ENCODE peak calls at places on chromosome 18, in seven cellular contexts. One of them, this sample, is unnamed. For H3K4me1 and H3K36me3, the result is how much of the 10 kb centered on the place peaks cover.

GRCh38 chr18:63016270-63016669 is 300.9 kb downstream of the PHLPP1 start:
- DNase-seq in neural progenitor cell: peak
- DNase-seq in gastrocnemius medialis: peak
- DNase-seq in GM23248: peak
- DNase-seq in adrenal gland: peak
- DNase-seq in effector memory CD4-positive, alpha-beta T cell: no peak
- DNase-seq in left ventricle myocardium inferior: no peak
- DNase-seq in this sample: peak

GRCh38 chr18:10131036-10131774 is 217.4 kb downstream of the VAPA start:
- DNase-seq in left ventricle myocardium inferior: no peak
- DNase-seq in neural progenitor cell: peak
- DNase-seq in gastrocnemius medialis: no peak
- DNase-seq in effector memory CD4-positive, alpha-beta T cell: no peak
- DNase-seq in GM23248: no peak
- DNase-seq in adrenal gland: no peak
- DNase-seq in this sample: no peak

GRCh38 chr18:9401166-9401565 is 66.6 kb downstream of the TWSG1 start:
- DNase-seq in effector memory CD4-positive, alpha-beta T cell: no peak
- DNase-seq in left ventricle myocardium inferior: no peak
- DNase-seq in adrenal gland: no peak
- DNase-seq in gastrocnemius medialis: no peak
- DNase-seq in GM23248: no peak
- DNase-seq in neural progenitor cell: no peak
- DNase-seq in this sample: no peak

GRCh38 chr18:13321923-13322322 is 103.4 kb downstream of the LDLRAD4 start:
- DNase-seq in GM23248: peak
- DNase-seq in left ventricle myocardium inferior: no peak
- DNase-seq in neural progenitor cell: no peak
- DNase-seq in adrenal gland: no peak
- DNase-seq in effector memory CD4-positive, alpha-beta T cell: no peak
- DNase-seq in gastrocnemius medialis: no peak
- DNase-seq in this sample: no peak

GRCh38 chr18:6367208-6367607 is 47.5 kb downstream of the L3MBTL4 start:
- DNase-seq in left ventricle myocardium inferior: no peak
- DNase-seq in neural progenitor cell: no peak
- DNase-seq in effector memory CD4-positive, alpha-beta T cell: no peak
- DNase-seq in GM23248: no peak
- DNase-seq in gastrocnemius medialis: no peak
- DNase-seq in adrenal gland: no peak
- DNase-seq in this sample: no peak

GRCh38 chr18:64810354-64810753 is 661.5 kb upstream of the LINC00305 start:
- DNase-seq in gastrocnemius medialis: no peak
- DNase-seq in neural progenitor cell: no peak
- DNase-seq in GM23248: no peak
- DNase-seq in effector memory CD4-positive, alpha-beta T cell: no peak
- DNase-seq in adrenal gland: no peak
- DNase-seq in left ventricle myocardium inferior: no peak
- DNase-seq in this sample: no peak

GRCh38 chr18:63158676-63159291 is 160.8 kb downstream of the BCL2 start:
- DNase-seq in adrenal gland: no peak
- DNase-seq in GM23248: no peak
- DNase-seq in effector memory CD4-positive, alpha-beta T cell: no peak
- DNase-seq in neural progenitor cell: no peak
- DNase-seq in left ventricle myocardium inferior: no peak
- DNase-seq in gastrocnemius medialis: no peak
- DNase-seq in this sample: no peak

GRCh38 chr18:43869451-43870008 is 592.2 kb upstream of the SYT4 start:
- DNase-seq in GM23248: peak
- DNase-seq in left ventricle myocardium inferior: no peak
- DNase-seq in neural progenitor cell: no peak
- DNase-seq in effector memory CD4-positive, alpha-beta T cell: no peak
- DNase-seq in adrenal gland: no peak
- DNase-seq in gastrocnemius medialis: no peak
- DNase-seq in this sample: no peak

GRCh38 chr18:35635171-35635570 is 53.6 kb downstream of the GALNT1 start:
- DNase-seq in left ventricle myocardium inferior: no peak
- DNase-seq in GM23248: peak
- DNase-seq in effector memory CD4-positive, alpha-beta T cell: no peak
- DNase-seq in gastrocnemius medialis: peak
- DNase-seq in adrenal gland: no peak
- DNase-seq in neural progenitor cell: no peak
- DNase-seq in this sample: no peak

GRCh38 chr18:58379443-58379842 is 249.4 kb downstream of the ALPK2 start:
- DNase-seq in left ventricle myocardium inferior: no peak
- DNase-seq in effector memory CD4-positive, alpha-beta T cell: no peak
- DNase-seq in GM23248: no peak
- DNase-seq in gastrocnemius medialis: no peak
- DNase-seq in neural progenitor cell: no peak
- DNase-seq in adrenal gland: no peak
- DNase-seq in this sample: no peak

GRCh38 chr18:9673296-9674251 is 34.5 kb upstream of the RAB31 start:
- DNase-seq in left ventricle myocardium inferior: no peak
- DNase-seq in effector memory CD4-positive, alpha-beta T cell: no peak
- DNase-seq in adrenal gland: peak
- DNase-seq in GM23248: peak
- DNase-seq in gastrocnemius medialis: no peak
- DNase-seq in neural progenitor cell: peak
- DNase-seq in this sample: peak

DNA sequence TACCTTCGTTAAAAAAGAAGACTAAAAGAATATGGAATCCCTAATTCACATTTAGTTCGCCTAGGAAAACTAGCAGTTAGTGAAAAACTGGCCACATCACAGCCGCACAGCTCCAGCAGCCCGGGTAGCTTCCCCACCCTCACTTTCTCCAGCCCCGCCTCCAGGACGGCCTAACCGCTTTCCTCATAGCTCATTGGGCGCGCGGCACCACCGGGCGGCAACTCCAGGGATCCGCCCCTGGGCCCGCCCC is 193 bp upstream of the MIB1 start:
- DNase-seq in GM23248: peak
- DNase-seq in gastrocnemius medialis: peak
- DNase-seq in left ventricle myocardium inferior: peak
- DNase-seq in effector memory CD4-positive, alpha-beta T cell: peak
- DNase-seq in neural progenitor cell: no peak
- DNase-seq in adrenal gland: peak
- DNase-seq in this sample: peak
- H3K4me1 ChIP-seq in GM23248: under half
- H3K4me1 ChIP-seq in gastrocnemius medialis: under half
- H3K4me1 ChIP-seq in left ventricle myocardium inferior: under half
- H3K4me1 ChIP-seq in effector memory CD4-positive, alpha-beta T cell: under half
- H3K4me1 ChIP-seq in neural progenitor cell: under half
- H3K4me1 ChIP-seq in adrenal gland: under half
- H3K4me1 ChIP-seq in this sample: under half

GRCh38 chr18:79537758-79538157 is 141.8 kb upstream of the CTDP1 start:
- DNase-seq in gastrocnemius medialis: no peak
- DNase-seq in left ventricle myocardium inferior: no peak
- DNase-seq in effector memory CD4-positive, alpha-beta T cell: no peak
- DNase-seq in neural progenitor cell: no peak
- DNase-seq in GM23248: no peak
- DNase-seq in adrenal gland: no peak
- DNase-seq in this sample: no peak

GRCh38 chr18:79540914-79541301 is 138.7 kb upstream of the CTDP1 start:
- DNase-seq in GM23248: no peak
- DNase-seq in left ventricle myocardium inferior: no peak
- DNase-seq in effector memory CD4-positive, alpha-beta T cell: no peak
- DNase-seq in gastrocnemius medialis: no peak
- DNase-seq in adrenal gland: no peak
- DNase-seq in neural progenitor cell: no peak
- DNase-seq in this sample: no peak

GRCh38 chr18:79542213-79542612 is 137.4 kb upstream of the CTDP1 start:
- DNase-seq in left ventricle myocardium inferior: no peak
- DNase-seq in neural progenitor cell: no peak
- DNase-seq in adrenal gland: no peak
- DNase-seq in effector memory CD4-positive, alpha-beta T cell: no peak
- DNase-seq in GM23248: no peak
- DNase-seq in gastrocnemius medialis: no peak
- DNase-seq in this sample: no peak

GRCh38 chr18:79540161-79540913 is 139.3 kb upstream of the CTDP1 start:
- DNase-seq in gastrocnemius medialis: no peak
- DNase-seq in neural progenitor cell: no peak
- DNase-seq in GM23248: peak
- DNase-seq in left ventricle myocardium inferior: no peak
- DNase-seq in effector memory CD4-positive, alpha-beta T cell: no peak
- DNase-seq in adrenal gland: no peak
- DNase-seq in this sample: no peak

GRCh38 chr18:79538635-79539034 is 141.0 kb upstream of the CTDP1 start:
- DNase-seq in GM23248: no peak
- DNase-seq in neural progenitor cell: no peak
- DNase-seq in effector memory CD4-positive, alpha-beta T cell: no peak
- DNase-seq in left ventricle myocardium inferior: no peak
- DNase-seq in adrenal gland: no peak
- DNase-seq in gastrocnemius medialis: no peak
- DNase-seq in this sample: no peak
- H3K36me3 ChIP-seq in GM23248: under half
- H3K36me3 ChIP-seq in neural progenitor cell: under half
- H3K36me3 ChIP-seq in effector memory CD4-positive, alpha-beta T cell: under half
- H3K36me3 ChIP-seq in left ventricle myocardium inferior: under half
- H3K36me3 ChIP-seq in adrenal gland: under half
- H3K36me3 ChIP-seq in gastrocnemius medialis: under half
- H3K36me3 ChIP-seq in this sample: under half

GRCh38 chr18:3649559-3650426 is 199.8 kb downstream of the TGIF1 start:
- DNase-seq in adrenal gland: peak
- DNase-seq in gastrocnemius medialis: no peak
- DNase-seq in neural progenitor cell: no peak
- DNase-seq in left ventricle myocardium inferior: no peak
- DNase-seq in GM23248: peak
- DNase-seq in effector memory CD4-positive, alpha-beta T cell: no peak
- DNase-seq in this sample: no peak
- H3K4me1 ChIP-seq in adrenal gland: half or more
- H3K4me1 ChIP-seq in gastrocnemius medialis: under half
- H3K4me1 ChIP-seq in neural progenitor cell: under half
- H3K4me1 ChIP-seq in left ventricle myocardium inferior: under half
- H3K4me1 ChIP-seq in GM23248: under half
- H3K4me1 ChIP-seq in effector memory CD4-positive, alpha-beta T cell: under half
- H3K4me1 ChIP-seq in this sample: under half

GRCh38 chr18:2699001-2699400 is 43.5 kb downstream of the SMCHD1 start:
- DNase-seq in GM23248: no peak
- DNase-seq in effector memory CD4-positive, alpha-beta T cell: no peak
- DNase-seq in adrenal gland: no peak
- DNase-seq in neural progenitor cell: no peak
- DNase-seq in left ventricle myocardium inferior: no peak
- DNase-seq in gastrocnemius medialis: no peak
- DNase-seq in this sample: no peak

GRCh38 chr18:2709316-2709715 is 53.8 kb downstream of the SMCHD1 start:
- DNase-seq in GM23248: peak
- DNase-seq in gastrocnemius medialis: no peak
- DNase-seq in neural progenitor cell: no peak
- DNase-seq in effector memory CD4-positive, alpha-beta T cell: no peak
- DNase-seq in left ventricle myocardium inferior: no peak
- DNase-seq in adrenal gland: no peak
- DNase-seq in this sample: no peak

GRCh38 chr18:2707559-2708168 is 52.1 kb downstream of the SMCHD1 start:
- DNase-seq in left ventricle myocardium inferior: no peak
- DNase-seq in adrenal gland: no peak
- DNase-seq in effector memory CD4-positive, alpha-beta T cell: no peak
- DNase-seq in GM23248: no peak
- DNase-seq in gastrocnemius medialis: no peak
- DNase-seq in neural progenitor cell: no peak
- DNase-seq in this sample: no peak

GRCh38 chr18:2706903-2707302 is 51.4 kb downstream of the SMCHD1 start:
- DNase-seq in GM23248: no peak
- DNase-seq in effector memory CD4-positive, alpha-beta T cell: no peak
- DNase-seq in gastrocnemius medialis: no peak
- DNase-seq in left ventricle myocardium inferior: no peak
- DNase-seq in adrenal gland: no peak
- DNase-seq in neural progenitor cell: peak
- DNase-seq in this sample: no peak

DNA sequence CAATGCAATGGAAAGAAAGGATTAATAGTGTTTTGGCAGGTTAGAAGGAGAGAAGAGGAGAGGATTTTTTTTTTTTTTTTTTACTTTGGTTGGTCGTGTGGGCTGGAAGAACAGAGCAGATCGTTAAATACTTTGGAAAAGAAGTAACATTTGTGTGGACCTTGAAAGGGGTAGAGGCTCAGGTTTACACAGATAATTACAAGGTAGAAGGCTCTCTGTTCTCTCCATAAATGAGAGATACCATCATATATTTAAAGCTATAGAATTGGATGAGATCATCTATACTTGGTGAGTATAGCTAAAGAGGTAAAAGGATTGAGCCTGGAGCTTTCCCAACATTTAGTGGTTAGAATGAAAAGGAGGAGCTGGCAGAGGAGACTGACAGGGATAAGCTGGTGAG is 49.0 kb downstream of the SMCHD1 start:
- DNase-seq in neural progenitor cell: no peak
- DNase-seq in left ventricle myocardium inferior: no peak
- DNase-seq in gastrocnemius medialis: no peak
- DNase-seq in GM23248: no peak
- DNase-seq in adrenal gland: no peak
- DNase-seq in effector memory CD4-positive, alpha-beta T cell: no peak
- DNase-seq in this sample: no peak
- H3K36me3 ChIP-seq in neural progenitor cell: under half
- H3K36me3 ChIP-seq in left ventricle myocardium inferior: half or more
- H3K36me3 ChIP-seq in gastrocnemius medialis: under half
- H3K36me3 ChIP-seq in GM23248: half or more
- H3K36me3 ChIP-seq in adrenal gland: under half
- H3K36me3 ChIP-seq in effector memory CD4-positive, alpha-beta T cell: half or more
- H3K36me3 ChIP-seq in this sample: under half

GRCh38 chr18:77017355-77017754 is 115.2 kb downstream of the MBP start:
- DNase-seq in GM23248: peak
- DNase-seq in left ventricle myocardium inferior: no peak
- DNase-seq in neural progenitor cell: no peak
- DNase-seq in effector memory CD4-positive, alpha-beta T cell: no peak
- DNase-seq in gastrocnemius medialis: no peak
- DNase-seq in adrenal gland: no peak
- DNase-seq in this sample: no peak
- H3K4me1 ChIP-seq in GM23248: under half
- H3K4me1 ChIP-seq in left ventricle myocardium inferior: under half
- H3K4me1 ChIP-seq in neural progenitor cell: under half
- H3K4me1 ChIP-seq in effector memory CD4-positive, alpha-beta T cell: under half
- H3K4me1 ChIP-seq in gastrocnemius medialis: under half
- H3K4me1 ChIP-seq in adrenal gland: under half
- H3K4me1 ChIP-seq in this sample: under half

GRCh38 chr18:2686349-2686968 is 30.9 kb downstream of the SMCHD1 start:
- DNase-seq in left ventricle myocardium inferior: no peak
- DNase-seq in effector memory CD4-positive, alpha-beta T cell: no peak
- DNase-seq in gastrocnemius medialis: no peak
- DNase-seq in GM23248: peak
- DNase-seq in adrenal gland: no peak
- DNase-seq in neural progenitor cell: no peak
- DNase-seq in this sample: no peak
- H3K36me3 ChIP-seq in left ventricle myocardium inferior: half or more
- H3K36me3 ChIP-seq in effector memory CD4-positive, alpha-beta T cell: half or more
- H3K36me3 ChIP-seq in gastrocnemius medialis: under half
- H3K36me3 ChIP-seq in GM23248: under half
- H3K36me3 ChIP-seq in adrenal gland: under half
- H3K36me3 ChIP-seq in neural progenitor cell: under half
- H3K36me3 ChIP-seq in this sample: under half

GRCh38 chr18:45775726-45776125 is 49.7 kb upstream of the SIGLEC15 start:
- DNase-seq in left ventricle myocardium inferior: no peak
- DNase-seq in gastrocnemius medialis: no peak
- DNase-seq in neural progenitor cell: no peak
- DNase-seq in effector memory CD4-positive, alpha-beta T cell: no peak
- DNase-seq in GM23248: peak
- DNase-seq in adrenal gland: no peak
- DNase-seq in this sample: no peak
- H3K4me1 ChIP-seq in left ventricle myocardium inferior: under half
- H3K4me1 ChIP-seq in gastrocnemius medialis: under half
- H3K4me1 ChIP-seq in neural progenitor cell: under half
- H3K4me1 ChIP-seq in effector memory CD4-positive, alpha-beta T cell: under half
- H3K4me1 ChIP-seq in GM23248: half or more
- H3K4me1 ChIP-seq in adrenal gland: under half
- H3K4me1 ChIP-seq in this sample: under half